ENCODE peak calls at places on chromosomes 16 and 17, in nine cellular contexts. E is heart right ventricle; K is B cell; A is fibroblast of lung; D is AG08396; C is C1 segment of cervical spinal cord; W is AG09309; I is stimulated activated CD4-positive, alpha-beta T cell treated with anti-CD3 and anti-CD28 coated beads, Interleukin-2, amount 100 ng/mL, for 48 hours; R is naive thymus-derived CD8-positive, alpha-beta T cell. T is an unnamed sample.

GRCh38 chr16:78893340-78893739 is 707.2 kb downstream of the MAF start:
- DNase-seq in K (peak), W (no peak), I (no peak), A (no peak), D (no peak), R (no peak), C (no peak), E (no peak), T (no peak)

GRCh38 chr17:21028192-21028591 is 14.6 kb downstream of the USP22 start:
- DNase-seq in C (no peak), E (no peak), A (no peak), I (no peak), K (no peak), R (no peak), D (no peak), W (no peak), T (no peak)

GRCh38 chr16:51050379-51050710 is 100.7 kb downstream of the SALL1 start:
- DNase-seq in C (no peak), E (no peak), A (no peak), W (no peak), I (no peak), R (no peak), D (no peak), K (no peak), T (no peak)

GRCh38 chr17:56262854-56263253 is 109.6 kb downstream of the ANKFN1 start:
- DNase-seq in D (no peak), K (no peak), I (no peak), R (no peak), A (no peak), E (no peak), C (no peak), W (no peak), T (no peak)

GRCh38 chr17:51653902-51654301 is 393.6 kb downstream of the UTP18 start:
- DNase-seq in I (no peak), E (no peak), W (no peak), R (no peak), D (no peak), C (peak), K (no peak), A (no peak), T (no peak)

GRCh38 chr17:7882629-7883028 is 6.0 kb upstream of the CHD3 start:
- DNase-seq in K (no peak), A (peak), E (no peak), I (no peak), D (no peak), R (no peak), C (no peak), W (no peak), T (no peak)

GRCh38 chr17:78708510-78708973 is 73.5 kb downstream of the CYTH1 start:
- DNase-seq in K (peak), C (peak), R (peak), A (peak), I (peak), E (peak), D (peak), W (peak), T (peak)

GRCh38 chr16:15427648-15428239 is 6.6 kb upstream of the BMERB1 start:
- DNase-seq in K (peak), I (peak), E (peak), W (peak), A (peak), D (peak), C (peak), R (peak), T (peak)

GRCh38 chr16:72129976-72130656 is 36.5 kb downstream of the DHX38 start:
- DNase-seq in C (no peak), R (no peak), I (no peak), A (no peak), D (no peak), K (no peak), E (no peak), W (no peak), T (no peak)

GRCh38 chr16:77937473-77938195 is 84.7 kb upstream of the CLEC3A start:
- DNase-seq in E (no peak), D (no peak), C (no peak), W (no peak), R (no peak), I (no peak), K (no peak), A (no peak), T (no peak)

GRCh38 chr17:828761-829160 is 46.6 kb downstream of the MRM3 start:
- DNase-seq in K (no peak), R (no peak), D (no peak), E (no peak), W (peak), I (no peak), C (no peak), A (no peak), T (no peak)

GRCh38 chr17:1907818-1908698 is 78.3 kb downstream of the RPA1 start:
- DNase-seq in C (no peak), I (no peak), A (peak), D (peak), R (no peak), E (no peak), K (peak), W (no peak), T (no peak)

GRCh38 chr17:57210224-57210553 is 46.1 kb upstream of the MSI2 start:
- DNase-seq in A (no peak), K (no peak), I (no peak), D (no peak), C (no peak), W (no peak), R (no peak), E (no peak), T (no peak)

GRCh38 chr16:51095114-51095872 is 55.8 kb downstream of the SALL1 start:
- DNase-seq in C (peak), R (no peak), I (no peak), A (no peak), K (no peak), D (no peak), W (no peak), E (no peak), T (no peak)

GRCh38 chr17:73091770-73092517 is 544 bp downstream of the SLC39A11 start:
- DNase-seq in R (no peak), W (no peak), I (peak), K (peak), E (peak), D (peak), A (peak), C (peak), T (peak)

GRCh38 chr16:81480856-81481821 is 36.5 kb downstream of the CMIP start:
- DNase-seq in K (peak), I (no peak), W (no peak), C (peak), R (no peak), E (peak), D (no peak), A (peak), T (peak)

GRCh38 chr17:44979426-44980273 is 11.5 kb upstream of the C1QL1 start:
- DNase-seq in E (peak), K (no peak), I (no peak), D (peak), C (no peak), R (no peak), A (peak), W (no peak), T (no peak)

GRCh38 chr16:10981697-10982216 is 37.4 kb downstream of the CLEC16A start:
- DNase-seq in K (peak), A (peak), E (no peak), R (no peak), W (no peak), C (no peak), D (no peak), I (peak), T (peak)

GRCh38 chr17:49887086-49887743 is 39.3 kb upstream of the TAC4 start:
- DNase-seq in K (no peak), R (no peak), I (no peak), E (no peak), A (no peak), C (no peak), W (no peak), D (no peak), T (no peak)

GRCh38 chr16:88348377-88349152 is 34.2 kb upstream of the ZNF469 start:
- DNase-seq in W (no peak), A (no peak), C (no peak), E (no peak), I (no peak), R (no peak), D (no peak), K (no peak), T (no peak)

GRCh38 chr17:60598001-60598736 is 1.8 kb upstream of the PPM1D start:
- DNase-seq in R (no peak), C (no peak), A (no peak), I (no peak), W (no peak), K (no peak), E (no peak), D (no peak), T (no peak)

GRCh38 chr17:33725675-33726271 is 432.7 kb upstream of the ASIC2 start:
- DNase-seq in C (no peak), K (peak), W (no peak), R (no peak), D (peak), I (peak), A (peak), E (peak), T (peak)